ENCODE peak calls at places on chromosomes 5 and 9, in six cellular contexts. S is ACHN, A is EL, Q is skeletal muscle cell, O is NCI-H1930, X is psoas muscle. P is an unnamed sample.

GRCh38 chr9:61671276-61671973 is 481.6 kb downstream of the SPATA31A7 start:
- DNase-seq in S (no peak), A (no peak), Q (no peak), O (peak; percentile 55), X (no peak), P (no peak)

GRCh38 chr9:98607152-98607551 is 101.6 kb downstream of the GABBR2 start:
- DNase-seq in S (no peak), A (no peak), Q (no peak), O (no peak), X (no peak), P (no peak)

GRCh38 chr5:134878403-134878802 is 4.2 kb downstream of the TXNDC15 start:
- DNase-seq in S (no peak), A (no peak), Q (no peak), O (no peak), X (no peak), P (no peak)

GRCh38 chr9:27337833-27338526 is 41.0 kb upstream of the EQTN start:
- DNase-seq in S (no peak), A (no peak), Q (no peak), O (no peak), X (no peak), P (no peak)

GRCh38 chr5:1751026-1751863 is 48.4 kb downstream of the MRPL36 start:
- DNase-seq in S (no peak), A (no peak), Q (no peak), O (no peak), X (no peak), P (no peak)

GRCh38 chr9:33044677-33045282 is 19.7 kb downstream of the DNAJA1 start:
- DNase-seq in S (peak; percentile 35), A (peak; percentile 33), Q (no peak), O (peak; percentile 17), X (no peak), P (no peak)

GRCh38 chr5:150406120-150407096 is 6.3 kb downstream of the CD74 start:
- DNase-seq in S (no peak), A (no peak), Q (no peak), O (no peak), X (no peak), P (no peak)

GRCh38 chr9:89884356-89885083 is 279.7 kb downstream of the GADD45G start:
- DNase-seq in S (no peak), A (no peak), Q (no peak), O (no peak), X (peak; percentile 90), P (no peak)

GRCh38 chr5:150783422-150783928 is 4.9 kb downstream of the SMIM3 start:
- DNase-seq in S (no peak), A (peak; percentile 90), Q (peak; percentile 70), O (no peak), X (peak; percentile 61), P (no peak)

GRCh38 chr9:37943329-37944265 is 39.7 kb upstream of the SLC25A51 start:
- DNase-seq in S (peak; percentile 90), A (peak; percentile 97), Q (peak; percentile 78), O (no peak), X (peak; percentile 38), P (no peak)

GRCh38 chr5:6525910-6526309 is 77.3 kb downstream of the UBE2QL1 start:
- DNase-seq in S (peak; percentile 24), A (peak; percentile 38), Q (no peak), O (no peak), X (no peak), P (no peak)

GRCh38 chr5:135705230-135705631 is 126.4 kb upstream of the CXCL14 start:
- DNase-seq in S (no peak), A (no peak), Q (no peak), O (no peak), X (no peak), P (no peak)

GRCh38 chr5:30749971-30750370 is 443.5 kb upstream of the CDH6 start:
- DNase-seq in S (no peak), A (no peak), Q (no peak), O (no peak), X (no peak), P (no peak)

GRCh38 chr5:30600892-30601291 is 592.6 kb upstream of the CDH6 start:
- DNase-seq in S (no peak), A (no peak), Q (no peak), O (no peak), X (no peak), P (no peak)

GRCh38 chr5:38922199-38922598 is 76.4 kb downstream of the OSMR start:
- DNase-seq in S (peak; percentile 43), A (peak; percentile 62), Q (no peak), O (peak; percentile 26), X (no peak), P (peak; percentile 3)

GRCh38 chr9:87122947-87123685 is 175.8 kb upstream of the GAS1 start:
- DNase-seq in S (no peak), A (peak; percentile 89), Q (peak; percentile 80), O (no peak), X (no peak), P (no peak)

GRCh38 chr5:16837305-16837704 is 98.8 kb downstream of the MYO10 start:
- DNase-seq in S (no peak), A (no peak), Q (no peak), O (no peak), X (no peak), P (no peak)

GRCh38 chr5:92401492-92401891 is 1018.4 kb upstream of the ARRDC3 start:
- DNase-seq in S (no peak), A (no peak), Q (no peak), O (no peak), X (no peak), P (no peak)

GRCh38 chr9:126027566-126027965 is 280.4 kb downstream of the PBX3 start:
- DNase-seq in S (no peak), A (no peak), Q (no peak), O (no peak), X (peak; percentile 32), P (no peak)

GRCh38 chr9:76215066-76215465 is 179.2 kb downstream of the RFK start:
- DNase-seq in S (no peak), A (peak; percentile 78), Q (peak; percentile 60), O (no peak), X (no peak), P (no peak)

GRCh38 chr5:78964889-78965288 is 20.2 kb downstream of the ARSB start:
- DNase-seq in S (peak; percentile 59), A (peak; percentile 59), Q (no peak), O (no peak), X (no peak), P (no peak)

GRCh38 chr9:124855944-124856773 is 2.9 kb downstream of the WDR38 start:
- DNase-seq in S (peak; percentile 52), A (peak; percentile 58), Q (no peak), O (no peak), X (no peak), P (no peak)

GRCh38 chr9:89312154-89312616 is 1.2 kb downstream of the CKS2 start:
- DNase-seq in S (peak; percentile 48), A (peak; percentile 45), Q (no peak), O (no peak), X (no peak), P (no peak)

GRCh38 chr5:66850354-66851075 is 254.3 kb downstream of the MAST4 start:
- DNase-seq in S (no peak), A (no peak), Q (peak; percentile 55), O (no peak), X (no peak), P (no peak)

GRCh38 chr9:116525611-116526010 is 161.5 kb upstream of the TRIM32 start:
- DNase-seq in S (no peak), A (no peak), Q (no peak), O (no peak), X (no peak), P (no peak)